ENCODE peak calls at places on chromosomes 7 and 10, in seven cellular contexts. One of them, this sample, is unnamed.

GRCh38 chr10:11773777-11774441 is 31.7 kb downstream of the ECHDC3 start:
- DNase-seq in OCI-LY7: no peak
- DNase-seq in CD8-positive, alpha-beta T cell: no peak
- DNase-seq in esophagus squamous epithelium: no peak
- DNase-seq in heart right ventricle: no peak
- DNase-seq in uterus: no peak
- DNase-seq in fibroblast of lung: no peak
- DNase-seq in this sample: no peak

GRCh38 chr10:6917125-6917524 is 337.0 kb upstream of the PRKCQ start:
- DNase-seq in OCI-LY7: no peak
- DNase-seq in CD8-positive, alpha-beta T cell: no peak
- DNase-seq in esophagus squamous epithelium: no peak
- DNase-seq in heart right ventricle: no peak
- DNase-seq in uterus: no peak
- DNase-seq in fibroblast of lung: no peak
- DNase-seq in this sample: no peak

GRCh38 chr10:12631216-12631615 is 281.9 kb downstream of the CAMK1D start:
- DNase-seq in OCI-LY7: no peak
- DNase-seq in CD8-positive, alpha-beta T cell: no peak
- DNase-seq in esophagus squamous epithelium: no peak
- DNase-seq in heart right ventricle: no peak
- DNase-seq in uterus: no peak
- DNase-seq in fibroblast of lung: peak; percentile 16
- DNase-seq in this sample: no peak

GRCh38 chr7:121244120-121244865 is 84.5 kb upstream of the WNT16 start:
- DNase-seq in OCI-LY7: peak; percentile 87
- DNase-seq in CD8-positive, alpha-beta T cell: no peak
- DNase-seq in esophagus squamous epithelium: no peak
- DNase-seq in heart right ventricle: no peak
- DNase-seq in uterus: no peak
- DNase-seq in fibroblast of lung: no peak
- DNase-seq in this sample: no peak

GRCh38 chr10:114470956-114471905 is 66.9 kb upstream of the AFAP1L2 start:
- DNase-seq in OCI-LY7: peak; percentile 87
- DNase-seq in CD8-positive, alpha-beta T cell: peak; percentile 43
- DNase-seq in esophagus squamous epithelium: no peak
- DNase-seq in heart right ventricle: peak; percentile 51
- DNase-seq in uterus: peak; percentile 70
- DNase-seq in fibroblast of lung: peak; percentile 60
- DNase-seq in this sample: no peak

GRCh38 chr7:16698200-16698910 is 52.4 kb downstream of the BZW2 start:
- DNase-seq in OCI-LY7: no peak
- DNase-seq in CD8-positive, alpha-beta T cell: no peak
- DNase-seq in esophagus squamous epithelium: no peak
- DNase-seq in heart right ventricle: no peak
- DNase-seq in uterus: no peak
- DNase-seq in fibroblast of lung: no peak
- DNase-seq in this sample: no peak

GRCh38 chr7:1922071-1922869 is 252.2 kb downstream of the ELFN1 start:
- DNase-seq in OCI-LY7: no peak
- DNase-seq in CD8-positive, alpha-beta T cell: no peak
- DNase-seq in esophagus squamous epithelium: no peak
- DNase-seq in heart right ventricle: peak; percentile 7
- DNase-seq in uterus: peak; percentile 46
- DNase-seq in fibroblast of lung: no peak
- DNase-seq in this sample: no peak

GRCh38 chr7:158110034-158110590 is 477.5 kb downstream of the PTPRN2 start:
- DNase-seq in OCI-LY7: no peak
- DNase-seq in CD8-positive, alpha-beta T cell: no peak
- DNase-seq in esophagus squamous epithelium: no peak
- DNase-seq in heart right ventricle: no peak
- DNase-seq in uterus: no peak
- DNase-seq in fibroblast of lung: no peak
- DNase-seq in this sample: no peak

GRCh38 chr7:23067271-23067670 is 38.3 kb upstream of the KLHL7 start:
- DNase-seq in OCI-LY7: no peak
- DNase-seq in CD8-positive, alpha-beta T cell: no peak
- DNase-seq in esophagus squamous epithelium: no peak
- DNase-seq in heart right ventricle: no peak
- DNase-seq in uterus: no peak
- DNase-seq in fibroblast of lung: peak; percentile 71
- DNase-seq in this sample: no peak

GRCh38 chr10:124725791-124726190 is 18.4 kb downstream of the FAM53B start:
- DNase-seq in OCI-LY7: no peak
- DNase-seq in CD8-positive, alpha-beta T cell: no peak
- DNase-seq in esophagus squamous epithelium: no peak
- DNase-seq in heart right ventricle: no peak
- DNase-seq in uterus: no peak
- DNase-seq in fibroblast of lung: no peak
- DNase-seq in this sample: no peak

GRCh38 chr10:124724279-124725027 is 19.7 kb downstream of the FAM53B start:
- DNase-seq in OCI-LY7: no peak
- DNase-seq in CD8-positive, alpha-beta T cell: no peak
- DNase-seq in esophagus squamous epithelium: no peak
- DNase-seq in heart right ventricle: no peak
- DNase-seq in uterus: no peak
- DNase-seq in fibroblast of lung: no peak
- DNase-seq in this sample: no peak

GRCh38 chr10:124725171-124725631 is 19.0 kb downstream of the FAM53B start:
- DNase-seq in OCI-LY7: peak; percentile 71
- DNase-seq in CD8-positive, alpha-beta T cell: no peak
- DNase-seq in esophagus squamous epithelium: no peak
- DNase-seq in heart right ventricle: no peak
- DNase-seq in uterus: no peak
- DNase-seq in fibroblast of lung: no peak
- DNase-seq in this sample: no peak

GRCh38 chr10:124722812-124723783 is 21.1 kb downstream of the FAM53B start:
- DNase-seq in OCI-LY7: no peak
- DNase-seq in CD8-positive, alpha-beta T cell: no peak
- DNase-seq in esophagus squamous epithelium: no peak
- DNase-seq in heart right ventricle: peak; percentile 67
- DNase-seq in uterus: peak; percentile 66
- DNase-seq in fibroblast of lung: no peak
- DNase-seq in this sample: no peak

DNA sequence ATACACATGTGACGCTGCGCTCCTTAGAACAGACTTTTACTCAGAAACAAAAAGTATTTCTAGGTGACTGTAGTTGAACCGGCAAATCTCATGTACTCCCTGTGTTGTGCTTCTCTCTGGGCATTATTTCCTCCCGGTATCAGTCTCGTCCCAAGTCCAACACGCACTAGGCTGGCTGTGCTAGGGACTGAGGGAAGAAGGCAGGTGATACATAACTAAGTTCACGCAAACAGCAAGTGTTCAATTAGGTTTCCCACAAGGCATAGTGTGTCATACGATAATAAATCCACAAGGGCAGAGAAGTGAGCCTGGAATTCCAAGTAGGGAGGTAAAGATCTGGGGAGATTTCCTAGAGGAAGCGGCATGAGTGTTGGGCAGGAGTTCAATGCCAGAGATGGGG is 20.4 kb downstream of the FAM53B start:
- DNase-seq in OCI-LY7: no peak
- DNase-seq in CD8-positive, alpha-beta T cell: no peak
- DNase-seq in esophagus squamous epithelium: no peak
- DNase-seq in heart right ventricle: no peak
- DNase-seq in uterus: no peak
- DNase-seq in fibroblast of lung: no peak
- DNase-seq in this sample: no peak
- H3K4me1 ChIP-seq in OCI-LY7: peaks cover 79% of the 10 kb centered on the region
- H3K4me1 ChIP-seq in CD8-positive, alpha-beta T cell: peaks cover 84% of the 10 kb centered on the region
- H3K4me1 ChIP-seq in esophagus squamous epithelium: peaks cover 83% of the 10 kb centered on the region
- H3K4me1 ChIP-seq in heart right ventricle: peaks cover 94% of the 10 kb centered on the region
- H3K4me1 ChIP-seq in uterus: peaks cover 37% of the 10 kb centered on the region
- H3K4me1 ChIP-seq in fibroblast of lung: peaks cover 5% of the 10 kb centered on the region
- H3K4me1 ChIP-seq in this sample: peaks cover 37% of the 10 kb centered on the region

GRCh38 chr7:135161669-135162068 is 8.8 kb downstream of the CYREN start:
- DNase-seq in OCI-LY7: no peak
- DNase-seq in CD8-positive, alpha-beta T cell: no peak
- DNase-seq in esophagus squamous epithelium: no peak
- DNase-seq in heart right ventricle: no peak
- DNase-seq in uterus: no peak
- DNase-seq in fibroblast of lung: no peak
- DNase-seq in this sample: no peak
- H3K9me3 ChIP-seq in OCI-LY7: peaks cover 35% of the 10 kb centered on the region
- H3K9me3 ChIP-seq in CD8-positive, alpha-beta T cell: no peaks in the 10 kb centered on the region
- H3K9me3 ChIP-seq in esophagus squamous epithelium: peaks cover 4% of the 10 kb centered on the region
- H3K9me3 ChIP-seq in heart right ventricle: peaks cover 3% of the 10 kb centered on the region
- H3K9me3 ChIP-seq in uterus: no peaks in the 10 kb centered on the region
- H3K9me3 ChIP-seq in fibroblast of lung: no peaks in the 10 kb centered on the region
- H3K9me3 ChIP-seq in this sample: no peaks in the 10 kb centered on the region

DNA sequence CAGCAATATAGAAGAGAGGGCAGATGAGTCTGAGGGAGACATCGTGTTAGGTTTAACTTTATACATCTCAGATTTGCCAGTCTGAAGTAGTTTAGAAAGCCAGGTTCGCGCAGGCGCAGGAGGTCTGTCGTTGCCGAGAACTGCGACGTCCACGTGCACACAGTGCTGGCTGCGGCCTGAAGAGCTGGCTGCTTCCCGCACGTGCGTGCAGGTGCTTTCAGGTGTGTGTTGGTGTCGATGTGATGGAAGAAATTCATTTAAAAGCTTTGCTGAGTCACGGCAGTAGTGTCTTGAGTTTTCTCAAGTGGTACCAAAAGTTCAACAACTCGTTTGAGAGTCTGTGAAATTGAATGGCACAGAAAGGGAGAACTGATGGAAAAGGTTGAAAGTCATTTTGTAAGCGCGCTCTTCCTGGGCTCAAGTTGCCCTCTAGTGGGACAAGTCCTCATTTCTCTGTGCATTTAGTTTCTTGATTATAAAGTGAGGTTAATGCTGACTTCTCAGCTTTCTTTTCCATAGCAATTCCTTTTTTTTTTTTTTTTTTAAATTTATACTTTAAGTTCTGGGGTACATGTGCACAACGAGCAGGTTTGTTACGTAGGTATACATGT is 18.7 kb downstream of the WDR37 start:
- DNase-seq in OCI-LY7: peak; percentile 12
- DNase-seq in CD8-positive, alpha-beta T cell: no peak
- DNase-seq in esophagus squamous epithelium: no peak
- DNase-seq in heart right ventricle: no peak
- DNase-seq in uterus: no peak
- DNase-seq in fibroblast of lung: no peak
- DNase-seq in this sample: no peak
- TF ChIP-seq CTCF in OCI-LY7: peak; percentile 64
- TF ChIP-seq CTCF in CD8-positive, alpha-beta T cell: peak; percentile 18
- TF ChIP-seq CTCF in esophagus squamous epithelium: no peak
- TF ChIP-seq CTCF in heart right ventricle: peak; percentile 14
- TF ChIP-seq CTCF in uterus: no peak
- TF ChIP-seq CTCF in fibroblast of lung: no peak
- TF ChIP-seq CTCF in this sample: no peak

GRCh38 chr7:141363748-141364147 is 187.5 kb upstream of the AGK start:
- DNase-seq in OCI-LY7: no peak
- DNase-seq in CD8-positive, alpha-beta T cell: no peak
- DNase-seq in esophagus squamous epithelium: no peak
- DNase-seq in heart right ventricle: no peak
- DNase-seq in uterus: no peak
- DNase-seq in fibroblast of lung: no peak
- DNase-seq in this sample: no peak
- H3K4me1 ChIP-seq in OCI-LY7: no peaks in the 10 kb centered on the region
- H3K4me1 ChIP-seq in CD8-positive, alpha-beta T cell: no peaks in the 10 kb centered on the region
- H3K4me1 ChIP-seq in esophagus squamous epithelium: no peaks in the 10 kb centered on the region
- H3K4me1 ChIP-seq in heart right ventricle: peaks cover 34% of the 10 kb centered on the region
- H3K4me1 ChIP-seq in uterus: no peaks in the 10 kb centered on the region
- H3K4me1 ChIP-seq in fibroblast of lung: no peaks in the 10 kb centered on the region
- H3K4me1 ChIP-seq in this sample: no peaks in the 10 kb centered on the region

GRCh38 chr7:77808517-77808916 is 9.9 kb downstream of the PHTF2 start:
- DNase-seq in OCI-LY7: no peak
- DNase-seq in CD8-positive, alpha-beta T cell: no peak
- DNase-seq in esophagus squamous epithelium: no peak
- DNase-seq in heart right ventricle: no peak
- DNase-seq in uterus: no peak
- DNase-seq in fibroblast of lung: no peak
- DNase-seq in this sample: no peak
- H3K9me3 ChIP-seq in OCI-LY7: peaks cover 77% of the 10 kb centered on the region
- H3K9me3 ChIP-seq in CD8-positive, alpha-beta T cell: no peaks in the 10 kb centered on the region
- H3K9me3 ChIP-seq in esophagus squamous epithelium: no peaks in the 10 kb centered on the region
- H3K9me3 ChIP-seq in heart right ventricle: peaks cover 38% of the 10 kb centered on the region
- H3K9me3 ChIP-seq in uterus: no peaks in the 10 kb centered on the region
- H3K9me3 ChIP-seq in fibroblast of lung: no peaks in the 10 kb centered on the region
- H3K9me3 ChIP-seq in this sample: peaks cover 16% of the 10 kb centered on the region

DNA sequence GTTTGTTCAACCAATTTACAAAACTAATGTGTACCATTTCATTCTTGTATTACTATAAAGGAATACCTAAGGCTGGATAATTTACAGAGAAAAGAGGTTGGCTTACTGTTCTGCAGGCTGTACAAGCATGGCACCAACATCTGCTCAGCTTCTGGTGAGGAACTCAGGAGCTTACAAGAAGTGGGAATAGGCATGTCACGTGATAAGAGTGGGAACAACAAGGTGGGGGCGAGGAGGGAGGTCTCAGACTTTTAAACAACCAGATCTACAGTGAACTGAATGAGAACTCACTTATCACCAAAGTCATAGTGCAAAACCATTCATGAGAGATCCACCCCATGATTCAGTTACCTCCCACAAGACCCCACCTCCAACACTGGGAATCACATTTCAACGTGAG is 1178.0 kb downstream of the REEP3 start:
- DNase-seq in OCI-LY7: no peak
- DNase-seq in CD8-positive, alpha-beta T cell: no peak
- DNase-seq in esophagus squamous epithelium: no peak
- DNase-seq in heart right ventricle: no peak
- DNase-seq in uterus: no peak
- DNase-seq in fibroblast of lung: no peak
- DNase-seq in this sample: no peak
- TF ChIP-seq CTCF in OCI-LY7: no peak
- TF ChIP-seq CTCF in CD8-positive, alpha-beta T cell: no peak
- TF ChIP-seq CTCF in esophagus squamous epithelium: no peak
- TF ChIP-seq CTCF in heart right ventricle: no peak
- TF ChIP-seq CTCF in uterus: no peak
- TF ChIP-seq CTCF in fibroblast of lung: no peak
- TF ChIP-seq CTCF in this sample: no peak

GRCh38 chr10:22561909-22562308 is 152.5 kb downstream of the PIP4K2A start:
- DNase-seq in OCI-LY7: no peak
- DNase-seq in CD8-positive, alpha-beta T cell: no peak
- DNase-seq in esophagus squamous epithelium: no peak
- DNase-seq in heart right ventricle: no peak
- DNase-seq in uterus: no peak
- DNase-seq in fibroblast of lung: no peak
- DNase-seq in this sample: no peak
- H3K4me1 ChIP-seq in OCI-LY7: no peaks in the 10 kb centered on the region
- H3K4me1 ChIP-seq in CD8-positive, alpha-beta T cell: peaks cover 4% of the 10 kb centered on the region
- H3K4me1 ChIP-seq in esophagus squamous epithelium: no peaks in the 10 kb centered on the region
- H3K4me1 ChIP-seq in heart right ventricle: no peaks in the 10 kb centered on the region
- H3K4me1 ChIP-seq in uterus: no peaks in the 10 kb centered on the region
- H3K4me1 ChIP-seq in fibroblast of lung: no peaks in the 10 kb centered on the region
- H3K4me1 ChIP-seq in this sample: no peaks in the 10 kb centered on the region

GRCh38 chr7:64183126-64183742 is 23.8 kb upstream of the ZNF735 start:
- DNase-seq in OCI-LY7: peak; percentile 10
- DNase-seq in CD8-positive, alpha-beta T cell: no peak
- DNase-seq in esophagus squamous epithelium: no peak
- DNase-seq in heart right ventricle: peak; percentile 38
- DNase-seq in uterus: no peak
- DNase-seq in fibroblast of lung: no peak
- DNase-seq in this sample: no peak
- H3K9me3 ChIP-seq in OCI-LY7: no peaks in the 10 kb centered on the region
- H3K9me3 ChIP-seq in CD8-positive, alpha-beta T cell: no peaks in the 10 kb centered on the region
- H3K9me3 ChIP-seq in esophagus squamous epithelium: peaks cover 15% of the 10 kb centered on the region
- H3K9me3 ChIP-seq in heart right ventricle: peaks cover 32% of the 10 kb centered on the region
- H3K9me3 ChIP-seq in uterus: no peaks in the 10 kb centered on the region
- H3K9me3 ChIP-seq in fibroblast of lung: no peaks in the 10 kb centered on the region
- H3K9me3 ChIP-seq in this sample: no peaks in the 10 kb centered on the region

DNA sequence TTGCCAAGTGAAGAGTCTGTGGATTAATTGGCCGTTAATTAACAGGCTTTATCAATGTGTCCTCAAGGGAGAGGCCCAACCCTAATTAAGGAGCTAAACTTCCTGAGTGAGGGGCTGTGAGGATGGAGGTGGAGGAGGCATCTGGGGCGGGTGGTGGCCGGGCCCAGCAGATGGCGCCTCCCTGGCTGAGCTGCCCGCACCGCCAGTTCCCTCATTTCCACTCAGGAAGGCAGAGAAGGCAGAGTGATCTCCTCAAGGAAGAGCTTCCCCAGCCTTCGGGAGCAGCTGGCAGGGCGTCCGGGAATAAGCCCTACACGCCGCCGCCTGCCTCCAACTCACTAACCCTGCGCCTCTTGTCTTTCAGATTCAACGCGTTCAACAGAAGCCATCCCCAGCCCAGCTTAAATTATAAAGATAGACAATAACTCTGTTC is 112.2 kb downstream of the CYTH3 start:
- DNase-seq in OCI-LY7: no peak
- DNase-seq in CD8-positive, alpha-beta T cell: no peak
- DNase-seq in esophagus squamous epithelium: no peak
- DNase-seq in heart right ventricle: peak; percentile 71
- DNase-seq in uterus: peak; percentile 79
- DNase-seq in fibroblast of lung: peak; percentile 58
- DNase-seq in this sample: no peak
- TF ChIP-seq CTCF in OCI-LY7: peak; percentile 60
- TF ChIP-seq CTCF in CD8-positive, alpha-beta T cell: no peak
- TF ChIP-seq CTCF in esophagus squamous epithelium: peak; percentile 62
- TF ChIP-seq CTCF in heart right ventricle: peak; percentile 76
- TF ChIP-seq CTCF in uterus: peak; percentile 78
- TF ChIP-seq CTCF in fibroblast of lung: peak; percentile 80
- TF ChIP-seq CTCF in this sample: peak; percentile 66

This sample was measured in thoracic aorta.